ENCODE peak calls at places on chromosomes 6 and 20, in six cellular contexts. T is K562, N is HepG2, G is GM12878, K is HCT116, Q is SK-N-SH. X is an unnamed sample.

GRCh38 chr6:91276315-91276714 is 689.4 kb upstream of the MAP3K7 start:
- DNase-seq in G (no peak), N (peak), K (no peak), T (no peak), Q (peak), X (no peak)

GRCh38 chr20:51014797-51015722 is 7.8 kb downstream of the KCNG1 start:
- DNase-seq in N (peak), K (no peak), G (no peak), T (peak), Q (peak), X (no peak)

GRCh38 chr6:42532038-42532669 is 31.7 kb upstream of the UBR2 start:
- DNase-seq in T (peak), K (peak), G (no peak), Q (peak), N (peak), X (peak)

GRCh38 chr6:138571585-138572199 is 72.4 kb upstream of the NHSL1 start:
- DNase-seq in Q (no peak), T (no peak), K (no peak), G (no peak), N (no peak), X (no peak)

GRCh38 chr6:155638200-155638599 is 182.6 kb upstream of the NOX3 start:
- DNase-seq in G (no peak), K (no peak), Q (no peak), T (no peak), N (no peak), X (no peak)

GRCh38 chr20:37389844-37390275 is 43.9 kb downstream of the SRC start:
- DNase-seq in G (no peak), T (no peak), N (no peak), K (no peak), Q (peak), X (no peak)

GRCh38 chr6:170284126-170284773 is 6.6 kb downstream of the DLL1 start:
- DNase-seq in N (no peak), K (no peak), T (no peak), Q (no peak), G (no peak), X (no peak)

GRCh38 chr6:4336778-4337442 is 201.5 kb upstream of the ECI2 start:
- DNase-seq in T (no peak), K (no peak), G (no peak), N (peak), Q (no peak), X (no peak)

GRCh38 chr6:169811521-169812256 is 60.3 kb downstream of the ERMARD start:
- DNase-seq in G (no peak), T (no peak), K (no peak), N (no peak), Q (no peak), X (no peak)

GRCh38 chr6:75906871-75907270 is 157.8 kb downstream of the MYO6 start:
- DNase-seq in K (no peak), N (no peak), G (no peak), T (no peak), Q (no peak), X (no peak)

GRCh38 chr20:2752631-2753455 is 47.6 kb downstream of the CPXM1 start:
- DNase-seq in K (peak), N (peak), G (no peak), Q (no peak), T (peak), X (no peak)

GRCh38 chr6:1580109-1580508 is 29.6 kb upstream of the FOXC1 start:
- DNase-seq in G (no peak), Q (no peak), N (no peak), T (no peak), K (no peak), X (no peak)

GRCh38 chr6:47633141-47633540 is 65.2 kb upstream of the ADGRF4 start:
- DNase-seq in Q (peak), G (no peak), T (peak), N (no peak), K (no peak), X (no peak)

GRCh38 chr6:36962874-36963273 is 8.3 kb downstream of the PI16 start:
- DNase-seq in K (no peak), Q (no peak), N (no peak), T (peak), G (no peak), X (no peak)

GRCh38 chr6:167572841-167573271 is 248.0 kb downstream of the TTLL2 start:
- DNase-seq in T (no peak), Q (no peak), G (no peak), K (no peak), N (no peak), X (no peak)

GRCh38 chr6:26312096-26312463 is 52.9 kb upstream of the BTN3A2 start:
- DNase-seq in Q (no peak), G (no peak), T (peak), N (no peak), K (no peak), X (no peak)

GRCh38 chr6:26311012-26311384 is 54.0 kb upstream of the BTN3A2 start:
- DNase-seq in N (peak), T (peak), K (no peak), Q (no peak), G (no peak), X (no peak)

GRCh38 chr6:26309731-26310142 is 55.3 kb upstream of the BTN3A2 start:
- DNase-seq in Q (no peak), K (peak), N (peak), G (no peak), T (peak), X (no peak)

GRCh38 chr6:26312501-26313390 is 52.3 kb upstream of the BTN3A2 start:
- DNase-seq in T (peak), K (peak), G (no peak), N (peak), Q (peak), X (no peak)

DNA sequence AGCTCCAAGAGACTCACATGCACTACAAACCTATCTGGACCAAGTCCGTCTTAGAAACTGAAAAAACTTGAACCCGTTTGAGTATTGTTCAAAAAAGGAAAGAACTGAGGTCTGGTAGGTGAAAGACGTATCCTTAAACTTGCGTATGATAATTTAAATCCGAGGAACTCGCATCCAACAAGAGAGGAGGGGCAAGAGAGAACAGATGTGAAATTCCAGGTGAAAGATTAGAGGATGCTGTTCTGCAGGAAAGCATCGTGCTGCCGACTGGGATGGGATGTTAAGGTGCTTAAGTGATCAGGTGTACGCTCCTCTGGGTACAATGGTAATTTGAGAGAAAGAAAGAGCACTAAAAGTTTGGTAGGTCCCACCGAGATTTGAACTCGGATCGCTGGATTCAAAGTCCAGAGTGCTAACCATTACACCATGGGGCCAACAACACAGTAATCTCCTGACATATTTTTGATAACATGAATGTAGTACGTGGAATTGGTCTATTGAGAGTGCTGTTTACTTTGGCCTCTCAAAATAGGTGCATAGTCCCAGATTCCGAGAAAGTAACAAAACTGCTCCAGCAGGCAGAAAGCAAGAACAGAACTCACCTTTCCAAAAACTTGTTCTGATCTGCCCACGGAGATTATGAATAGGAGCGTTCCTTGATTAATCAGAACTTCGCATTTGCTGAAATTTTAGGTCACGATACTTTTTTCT is 53.5 kb upstream of the BTN3A2 start:
- DNase-seq in Q (peak), K (peak), G (peak), T (peak), N (peak), X (no peak)
- H3K4me3 ChIP-seq in Q (peak), K (peak), G (peak), T (peak), N (peak), X (peak)

GRCh38 chr20:38829296-38829875 is 23.9 kb downstream of the PPP1R16B start:
- DNase-seq in Q (no peak), G (no peak), K (no peak), T (no peak), N (no peak), X (no peak)

GRCh38 chr20:38830356-38830755 is 24.9 kb downstream of the PPP1R16B start:
- DNase-seq in N (no peak), Q (no peak), G (no peak), T (no peak), K (no peak), X (no peak)

GRCh38 chr20:38831049-38831691 is 25.7 kb downstream of the PPP1R16B start:
- DNase-seq in Q (no peak), K (no peak), G (no peak), T (peak), N (no peak), X (no peak)

GRCh38 chr20:38827770-38828281 is 22.3 kb downstream of the PPP1R16B start:
- DNase-seq in G (no peak), Q (no peak), T (no peak), K (no peak), N (no peak), X (no peak)

GRCh38 chr20:38828514-38829295 is 23.2 kb downstream of the PPP1R16B start:
- DNase-seq in K (no peak), G (no peak), T (peak), N (no peak), Q (no peak), X (no peak)
- TF ChIP-seq SIN3A in K (no peak), G (no peak), T (no peak), N (no peak), Q (no peak), X (no peak)

GRCh38 chr6:17965397-17965796 is 22.0 kb downstream of the KIF13A start:
- DNase-seq in Q (no peak), K (no peak), G (no peak), T (no peak), N (no peak), X (no peak)

GRCh38 chr6:17967668-17968067 is 19.8 kb downstream of the KIF13A start:
- DNase-seq in Q (no peak), N (no peak), G (no peak), T (no peak), K (no peak), X (no peak)

GRCh38 chr6:17964633-17965032 is 22.8 kb downstream of the KIF13A start:
- DNase-seq in Q (no peak), K (no peak), T (no peak), G (no peak), N (no peak), X (no peak)

GRCh38 chr6:17968081-17968518 is 19.3 kb downstream of the KIF13A start:
- DNase-seq in T (peak), Q (no peak), G (no peak), K (no peak), N (no peak), X (no peak)

GRCh38 chr6:17966451-17966850 is 21.0 kb downstream of the KIF13A start:
- DNase-seq in N (no peak), K (no peak), T (no peak), Q (no peak), G (no peak), X (no peak)
- TF ChIP-seq REST in N (no peak), K (no peak), T (no peak), Q (no peak), G (no peak), X (no peak)

DNA sequence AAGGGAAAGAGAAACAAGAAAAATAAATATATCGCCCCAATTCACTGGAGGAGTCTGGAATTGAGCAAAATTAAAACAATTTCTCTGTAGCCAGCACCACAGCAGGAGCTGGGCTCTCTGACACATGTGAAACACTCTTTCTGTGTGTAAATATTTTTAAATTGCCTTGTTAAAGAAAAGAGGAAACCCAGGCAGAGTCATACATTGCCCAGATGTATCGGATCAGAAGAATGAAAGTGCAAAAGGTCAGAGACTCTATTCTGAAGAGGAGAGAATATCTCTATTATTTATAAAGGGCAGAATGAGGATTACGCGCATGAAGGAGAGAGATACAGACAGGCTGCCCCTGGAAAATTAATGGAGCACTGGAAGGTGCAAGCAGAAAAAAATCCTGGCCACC is 127.0 kb upstream of the MAN1A1 start:
- DNase-seq in K (no peak), Q (no peak), T (no peak), N (no peak), G (no peak), X (no peak)
- H3K4me3 ChIP-seq in K (no peak), Q (no peak), T (no peak), N (no peak), G (no peak), X (no peak)

GRCh38 chr6:141426400-141426980 is 706.2 kb upstream of the GJE1 start:
- DNase-seq in N (no peak), K (no peak), G (no peak), T (no peak), Q (no peak), X (no peak)
- TF ChIP-seq SIN3A in N (no peak), K (no peak), G (no peak), T (no peak), Q (no peak), X (no peak)

X was measured in Panc1.